ENCODE peak calls at places on chromosomes 5 and 9, in eight cellular contexts. Z, W, B, P, A, D, Q and H are unnamed samples.

GRCh38 chr5:143850050-143850713 is 38.2 kb downstream of the HMHB1 start:
- ATAC-seq in Z (peak; percentile 47), W (no peak), B (no peak), P (no peak), A (no peak), D (no peak), Q (no peak), H (no peak)

GRCh38 chr9:88236531-88237453 is 98.5 kb upstream of the SPATA31C2 start:
- ATAC-seq in Z (peak; percentile 49), W (peak; percentile 93), B (peak; percentile 67), P (peak; percentile 80), A (no peak), D (no peak), Q (no peak), H (peak; percentile 74)

GRCh38 chr5:53091304-53091703 is 18.3 kb downstream of the MOCS2 start:
- ATAC-seq in Z (no peak), W (no peak), B (no peak), P (no peak), A (peak; percentile 47), D (no peak), Q (no peak), H (peak; percentile 40)

GRCh38 chr5:123496892-123497291 is 15.1 kb upstream of the CSNK1G3 start:
- ATAC-seq in Z (no peak), W (no peak), B (peak; percentile 91), P (peak; percentile 80), A (no peak), D (no peak), Q (no peak), H (no peak)

GRCh38 chr9:27457445-27457844 is 66.6 kb upstream of the IFNK start:
- ATAC-seq in Z (no peak), W (peak; percentile 46), B (peak; percentile 50), P (peak; percentile 39), A (no peak), D (no peak), Q (no peak), H (no peak)

GRCh38 chr9:89274838-89275237 is 36.2 kb upstream of the CKS2 start:
- ATAC-seq in Z (no peak), W (no peak), B (no peak), P (no peak), A (no peak), D (no peak), Q (no peak), H (no peak)

GRCh38 chr5:157509587-157509986 is 49.6 kb downstream of the NIPAL4 start:
- ATAC-seq in Z (no peak), W (no peak), B (no peak), P (no peak), A (no peak), D (no peak), Q (no peak), H (no peak)

GRCh38 chr9:70134360-70134759 is 90.7 kb downstream of the MAMDC2 start:
- ATAC-seq in Z (peak; percentile 17), W (no peak), B (no peak), P (no peak), A (no peak), D (no peak), Q (no peak), H (no peak)

GRCh38 chr5:103890313-103890712 is 327.7 kb upstream of the NUDT12 start:
- ATAC-seq in Z (no peak), W (no peak), B (no peak), P (no peak), A (no peak), D (no peak), Q (no peak), H (no peak)

GRCh38 chr5:134638760-134639201 is 6.2 kb upstream of the SAR1B start:
- ATAC-seq in Z (no peak), W (no peak), B (peak; percentile 87), P (peak; percentile 96), A (no peak), D (no peak), Q (no peak), H (no peak)
- TF ChIP-seq CTCF in Z (no peak), W (no peak), B (no peak), P (no peak), A (no peak), D (no peak), Q (no peak), H (no peak)

GRCh38 chr5:127409923-127410675 is 107.3 kb upstream of the PRRC1 start:
- ATAC-seq in Z (no peak), W (no peak), B (no peak), P (no peak), A (peak; percentile 12), D (peak; percentile 66), Q (no peak), H (no peak)

GRCh38 chr5:127404190-127404589 is 113.2 kb upstream of the PRRC1 start:
- ATAC-seq in Z (no peak), W (no peak), B (no peak), P (no peak), A (no peak), D (no peak), Q (no peak), H (no peak)

GRCh38 chr5:127409236-127409921 is 108.1 kb upstream of the PRRC1 start:
- ATAC-seq in Z (peak; percentile 54), W (peak; percentile 85), B (no peak), P (no peak), A (no peak), D (peak; percentile 90), Q (no peak), H (no peak)

GRCh38 chr5:127410906-127411780 is 106.3 kb upstream of the PRRC1 start:
- ATAC-seq in Z (no peak), W (no peak), B (no peak), P (no peak), A (no peak), D (no peak), Q (no peak), H (no peak)

DNA sequence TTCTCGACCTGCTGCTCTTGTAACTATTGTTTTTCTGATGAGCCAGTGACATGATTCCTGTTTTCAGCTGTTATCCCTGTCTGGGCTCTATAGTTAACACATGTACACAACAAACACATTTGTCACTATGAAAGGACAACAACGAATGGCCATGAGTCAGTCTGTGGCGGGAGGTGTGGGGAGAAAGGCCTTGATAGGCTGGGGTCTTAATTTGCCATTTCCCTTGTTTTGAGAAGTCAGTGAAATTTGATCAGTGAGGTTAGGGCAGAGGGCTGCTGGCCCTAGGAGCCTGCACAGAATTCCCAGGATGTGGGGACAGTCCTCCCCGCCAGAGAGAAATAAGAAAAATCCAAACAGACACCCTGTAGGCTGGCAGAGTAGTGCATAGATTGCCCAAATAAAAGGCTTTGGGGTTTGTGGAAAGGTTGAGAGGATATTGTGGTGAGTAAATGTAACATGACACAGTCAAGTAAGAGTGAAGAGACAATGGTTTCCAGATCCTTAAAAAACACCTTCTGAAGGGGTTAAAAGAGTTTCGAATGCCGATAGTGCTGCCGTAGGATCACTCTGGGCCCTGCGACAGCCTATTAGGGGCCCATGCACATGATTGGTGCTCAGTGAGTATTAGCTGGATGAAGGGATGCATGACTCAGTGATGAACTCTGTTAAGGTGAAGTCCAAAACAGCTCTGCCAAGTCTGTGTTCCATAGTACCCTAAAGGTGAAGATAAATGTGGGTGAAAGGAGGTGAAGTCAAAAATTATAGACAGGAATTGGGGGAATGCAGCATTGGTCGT is 110.9 kb upstream of the PRRC1 start:
- ATAC-seq in Z (no peak), W (no peak), B (no peak), P (no peak), A (no peak), D (peak; percentile 30), Q (no peak), H (no peak)
- H3K27ac ChIP-seq in Z (no peak overlapping the region), W (no peak overlapping the region), B (no peak overlapping the region), P (no peak overlapping the region), A (no peak overlapping the region), D (peak overlapping the region; percentile 81), Q (no peak overlapping the region), H (no peak overlapping the region)

DNA sequence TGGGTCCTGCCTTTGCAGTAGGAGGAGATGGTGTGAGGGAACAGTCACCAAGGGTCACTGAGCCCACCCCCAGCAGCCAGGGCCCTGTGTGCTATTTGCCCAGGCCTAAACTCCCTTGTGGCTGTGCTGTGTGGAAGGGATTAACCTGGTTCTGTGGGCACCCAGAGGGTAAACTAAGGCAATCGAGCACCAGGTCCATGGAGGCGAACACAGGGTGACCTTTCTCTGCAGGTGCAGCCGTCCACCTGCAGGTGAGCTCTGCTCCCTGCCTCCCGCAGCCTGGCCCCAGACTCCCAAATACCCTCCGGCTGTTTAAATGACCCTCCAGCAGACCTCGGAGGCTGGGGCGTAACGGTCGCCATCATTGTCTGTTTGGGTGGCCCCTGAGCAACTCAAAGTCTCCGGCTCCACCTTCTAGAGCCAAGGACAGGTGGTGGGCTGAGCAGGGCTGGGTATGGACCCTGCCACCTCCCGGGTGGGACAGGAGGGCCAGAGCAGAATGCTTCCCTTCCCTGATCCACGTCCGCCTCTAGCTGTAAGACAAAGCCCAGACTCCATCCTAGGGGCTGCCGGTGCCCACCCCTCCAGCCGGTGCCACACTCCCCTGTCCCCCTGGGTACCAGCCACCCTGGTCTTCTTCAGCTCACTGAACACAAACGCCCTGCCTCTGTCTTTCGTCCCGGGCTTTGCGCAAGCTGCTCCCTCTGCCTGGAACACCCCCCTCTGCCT is 34.1 kb upstream of the FIBCD1 start:
- ATAC-seq in Z (no peak), W (no peak), B (no peak), P (no peak), A (no peak), D (no peak), Q (no peak), H (no peak)
- H3K4me3 ChIP-seq in Z (no peak overlapping the region), W (no peak overlapping the region), B (no peak overlapping the region), P (no peak overlapping the region), A (no peak overlapping the region), D (no peak overlapping the region), Q (no peak overlapping the region), H (no peak overlapping the region)

DNA sequence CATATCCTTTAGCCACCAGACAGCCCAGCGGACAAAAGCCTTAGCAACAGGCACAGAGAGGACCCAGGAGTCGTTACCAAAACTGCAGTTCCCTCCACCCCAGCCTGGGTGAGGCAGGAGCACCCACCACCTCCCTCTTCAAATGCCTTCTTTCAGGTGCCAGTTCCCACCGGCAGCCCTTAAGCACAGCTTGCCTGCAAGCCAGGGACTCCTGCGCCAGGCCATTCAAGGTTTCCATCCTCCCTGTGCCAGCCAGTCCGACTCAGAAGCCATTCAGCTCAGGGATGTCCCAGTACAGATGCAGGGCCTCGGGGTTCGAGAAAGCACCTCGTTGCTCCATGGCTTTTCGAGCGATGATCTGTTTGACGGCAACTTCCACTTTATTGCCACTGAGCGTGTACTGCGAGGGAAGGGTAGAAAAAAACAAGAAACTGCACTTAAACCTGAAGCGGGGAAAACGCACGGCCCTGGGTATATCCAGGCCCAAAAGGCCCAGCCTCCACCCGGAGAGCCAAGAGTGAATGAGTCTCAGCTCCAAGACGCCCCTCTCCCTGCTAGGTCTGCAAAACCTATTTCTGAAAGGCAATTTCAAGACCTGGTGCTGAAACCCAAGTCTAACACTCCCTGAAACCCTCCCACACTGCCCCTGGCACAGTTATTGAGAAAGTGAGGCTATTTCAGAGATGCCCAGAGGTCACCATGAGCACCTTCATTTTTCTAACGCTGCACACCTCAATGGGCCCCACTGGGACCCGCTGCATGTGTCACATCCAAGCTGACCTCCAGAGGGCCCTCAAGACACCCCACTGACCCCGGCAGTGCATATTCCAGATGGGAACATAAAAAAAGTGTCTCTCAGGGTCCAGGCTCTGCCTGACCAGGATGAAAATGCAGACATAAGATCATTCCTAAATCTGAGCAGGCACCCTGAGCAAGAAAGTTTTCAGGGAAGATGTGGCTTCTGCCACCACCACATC is 36.8 kb upstream of the ZNF354A start:
- ATAC-seq in Z (no peak), W (no peak), B (no peak), P (no peak), A (peak; percentile 63), D (no peak), Q (no peak), H (no peak)
- TF ChIP-seq CTCF in Z (no peak), W (no peak), B (no peak), P (no peak), A (no peak), D (no peak), Q (no peak), H (no peak)